ENCODE peak calls at places on chromosomes 6 and 20, in ten cellular contexts. One of them, this sample, is unnamed.

GRCh38 chr6:109523478-109523877 is 40.5 kb upstream of the ZBTB24 start:
- DNase-seq in stimulated activated CD8-positive, alpha-beta memory T cell treated with anti-CD3 and anti-CD28 coated beads, Interleukin-7, amount 100 ng/mL, for 1 hour: no peak
- DNase-seq in ELR: peak
- DNase-seq in OCI-LY7: no peak
- DNase-seq in ecto neural progenitor cell: no peak
- DNase-seq in epithelial cell of esophagus: peak
- DNase-seq in left lobe of liver: no peak
- DNase-seq in upper lobe of right lung: no peak
- DNase-seq in ACHN: no peak
- DNase-seq in Jurkat, Clone E6-1: no peak
- DNase-seq in this sample: peak

GRCh38 chr6:28586273-28586672 is 60.6 kb downstream of the GPX5 start:
- DNase-seq in stimulated activated CD8-positive, alpha-beta memory T cell treated with anti-CD3 and anti-CD28 coated beads, Interleukin-7, amount 100 ng/mL, for 1 hour: no peak
- DNase-seq in ELR: no peak
- DNase-seq in OCI-LY7: no peak
- DNase-seq in ecto neural progenitor cell: no peak
- DNase-seq in epithelial cell of esophagus: peak
- DNase-seq in left lobe of liver: no peak
- DNase-seq in upper lobe of right lung: no peak
- DNase-seq in ACHN: peak
- DNase-seq in Jurkat, Clone E6-1: no peak
- DNase-seq in this sample: no peak

GRCh38 chr6:68911334-68911733 is 276.3 kb downstream of the ADGRB3 start:
- DNase-seq in stimulated activated CD8-positive, alpha-beta memory T cell treated with anti-CD3 and anti-CD28 coated beads, Interleukin-7, amount 100 ng/mL, for 1 hour: no peak
- DNase-seq in ELR: no peak
- DNase-seq in OCI-LY7: no peak
- DNase-seq in ecto neural progenitor cell: no peak
- DNase-seq in epithelial cell of esophagus: no peak
- DNase-seq in left lobe of liver: no peak
- DNase-seq in upper lobe of right lung: no peak
- DNase-seq in ACHN: no peak
- DNase-seq in Jurkat, Clone E6-1: no peak
- DNase-seq in this sample: no peak

GRCh38 chr20:10622657-10623418 is 51.0 kb downstream of the JAG1 start:
- DNase-seq in stimulated activated CD8-positive, alpha-beta memory T cell treated with anti-CD3 and anti-CD28 coated beads, Interleukin-7, amount 100 ng/mL, for 1 hour: no peak
- DNase-seq in ELR: peak
- DNase-seq in OCI-LY7: no peak
- DNase-seq in ecto neural progenitor cell: no peak
- DNase-seq in epithelial cell of esophagus: no peak
- DNase-seq in left lobe of liver: no peak
- DNase-seq in upper lobe of right lung: no peak
- DNase-seq in ACHN: no peak
- DNase-seq in Jurkat, Clone E6-1: no peak
- DNase-seq in this sample: no peak

GRCh38 chr20:60569116-60569515 is 610.9 kb downstream of the CDH26 start:
- DNase-seq in stimulated activated CD8-positive, alpha-beta memory T cell treated with anti-CD3 and anti-CD28 coated beads, Interleukin-7, amount 100 ng/mL, for 1 hour: no peak
- DNase-seq in ELR: no peak
- DNase-seq in OCI-LY7: no peak
- DNase-seq in ecto neural progenitor cell: no peak
- DNase-seq in epithelial cell of esophagus: no peak
- DNase-seq in left lobe of liver: no peak
- DNase-seq in upper lobe of right lung: no peak
- DNase-seq in ACHN: no peak
- DNase-seq in Jurkat, Clone E6-1: no peak
- DNase-seq in this sample: no peak

GRCh38 chr20:21389368-21389767 is 8.0 kb downstream of the NKX2-4 start:
- DNase-seq in stimulated activated CD8-positive, alpha-beta memory T cell treated with anti-CD3 and anti-CD28 coated beads, Interleukin-7, amount 100 ng/mL, for 1 hour: no peak
- DNase-seq in ELR: no peak
- DNase-seq in OCI-LY7: no peak
- DNase-seq in ecto neural progenitor cell: no peak
- DNase-seq in epithelial cell of esophagus: no peak
- DNase-seq in left lobe of liver: no peak
- DNase-seq in upper lobe of right lung: no peak
- DNase-seq in ACHN: no peak
- DNase-seq in Jurkat, Clone E6-1: no peak
- DNase-seq in this sample: no peak

GRCh38 chr6:125077453-125077852 is 76.1 kb upstream of the TPD52L1 start:
- DNase-seq in stimulated activated CD8-positive, alpha-beta memory T cell treated with anti-CD3 and anti-CD28 coated beads, Interleukin-7, amount 100 ng/mL, for 1 hour: no peak
- DNase-seq in ELR: no peak
- DNase-seq in OCI-LY7: no peak
- DNase-seq in ecto neural progenitor cell: no peak
- DNase-seq in epithelial cell of esophagus: no peak
- DNase-seq in left lobe of liver: no peak
- DNase-seq in upper lobe of right lung: no peak
- DNase-seq in ACHN: no peak
- DNase-seq in Jurkat, Clone E6-1: no peak
- DNase-seq in this sample: no peak

GRCh38 chr6:131979515-131980337 is 28.6 kb upstream of the CCN2 start:
- DNase-seq in stimulated activated CD8-positive, alpha-beta memory T cell treated with anti-CD3 and anti-CD28 coated beads, Interleukin-7, amount 100 ng/mL, for 1 hour: no peak
- DNase-seq in ELR: peak
- DNase-seq in OCI-LY7: no peak
- DNase-seq in ecto neural progenitor cell: no peak
- DNase-seq in epithelial cell of esophagus: peak
- DNase-seq in left lobe of liver: no peak
- DNase-seq in upper lobe of right lung: no peak
- DNase-seq in ACHN: peak
- DNase-seq in Jurkat, Clone E6-1: no peak
- DNase-seq in this sample: no peak

GRCh38 chr20:53850318-53850717 is 220.1 kb downstream of the BCAS1 start:
- DNase-seq in stimulated activated CD8-positive, alpha-beta memory T cell treated with anti-CD3 and anti-CD28 coated beads, Interleukin-7, amount 100 ng/mL, for 1 hour: no peak
- DNase-seq in ELR: no peak
- DNase-seq in OCI-LY7: no peak
- DNase-seq in ecto neural progenitor cell: no peak
- DNase-seq in epithelial cell of esophagus: no peak
- DNase-seq in left lobe of liver: no peak
- DNase-seq in upper lobe of right lung: no peak
- DNase-seq in ACHN: no peak
- DNase-seq in Jurkat, Clone E6-1: no peak
- DNase-seq in this sample: no peak

GRCh38 chr6:148414836-148415235 is 72.2 kb downstream of the SASH1 start:
- DNase-seq in stimulated activated CD8-positive, alpha-beta memory T cell treated with anti-CD3 and anti-CD28 coated beads, Interleukin-7, amount 100 ng/mL, for 1 hour: no peak
- DNase-seq in ELR: peak
- DNase-seq in OCI-LY7: no peak
- DNase-seq in ecto neural progenitor cell: no peak
- DNase-seq in epithelial cell of esophagus: peak
- DNase-seq in left lobe of liver: no peak
- DNase-seq in upper lobe of right lung: no peak
- DNase-seq in ACHN: peak
- DNase-seq in Jurkat, Clone E6-1: no peak
- DNase-seq in this sample: no peak

GRCh38 chr6:127190552-127190951 is 72.1 kb downstream of the RSPO3 start:
- DNase-seq in stimulated activated CD8-positive, alpha-beta memory T cell treated with anti-CD3 and anti-CD28 coated beads, Interleukin-7, amount 100 ng/mL, for 1 hour: no peak
- DNase-seq in ELR: peak
- DNase-seq in OCI-LY7: peak
- DNase-seq in ecto neural progenitor cell: no peak
- DNase-seq in epithelial cell of esophagus: peak
- DNase-seq in left lobe of liver: no peak
- DNase-seq in upper lobe of right lung: no peak
- DNase-seq in ACHN: peak
- DNase-seq in Jurkat, Clone E6-1: peak
- DNase-seq in this sample: peak

GRCh38 chr6:4291453-4292403 is 156.4 kb upstream of the ECI2 start:
- DNase-seq in stimulated activated CD8-positive, alpha-beta memory T cell treated with anti-CD3 and anti-CD28 coated beads, Interleukin-7, amount 100 ng/mL, for 1 hour: no peak
- DNase-seq in ELR: peak
- DNase-seq in OCI-LY7: no peak
- DNase-seq in ecto neural progenitor cell: no peak
- DNase-seq in epithelial cell of esophagus: peak
- DNase-seq in left lobe of liver: no peak
- DNase-seq in upper lobe of right lung: no peak
- DNase-seq in ACHN: peak
- DNase-seq in Jurkat, Clone E6-1: no peak
- DNase-seq in this sample: no peak

GRCh38 chr6:148415511-148416286 is 73.1 kb downstream of the SASH1 start:
- DNase-seq in stimulated activated CD8-positive, alpha-beta memory T cell treated with anti-CD3 and anti-CD28 coated beads, Interleukin-7, amount 100 ng/mL, for 1 hour: no peak
- DNase-seq in ELR: no peak
- DNase-seq in OCI-LY7: no peak
- DNase-seq in ecto neural progenitor cell: no peak
- DNase-seq in epithelial cell of esophagus: no peak
- DNase-seq in left lobe of liver: no peak
- DNase-seq in upper lobe of right lung: no peak
- DNase-seq in ACHN: no peak
- DNase-seq in Jurkat, Clone E6-1: no peak
- DNase-seq in this sample: no peak

GRCh38 chr6:97293198-97293696 is 10.2 kb upstream of the MMS22L start:
- DNase-seq in stimulated activated CD8-positive, alpha-beta memory T cell treated with anti-CD3 and anti-CD28 coated beads, Interleukin-7, amount 100 ng/mL, for 1 hour: no peak
- DNase-seq in ELR: peak
- DNase-seq in OCI-LY7: no peak
- DNase-seq in ecto neural progenitor cell: no peak
- DNase-seq in epithelial cell of esophagus: no peak
- DNase-seq in left lobe of liver: no peak
- DNase-seq in upper lobe of right lung: no peak
- DNase-seq in ACHN: no peak
- DNase-seq in Jurkat, Clone E6-1: no peak
- DNase-seq in this sample: no peak

GRCh38 chr20:33704197-33704924 is 15.7 kb downstream of the PXMP4 start:
- DNase-seq in stimulated activated CD8-positive, alpha-beta memory T cell treated with anti-CD3 and anti-CD28 coated beads, Interleukin-7, amount 100 ng/mL, for 1 hour: no peak
- DNase-seq in ELR: peak
- DNase-seq in OCI-LY7: no peak
- DNase-seq in ecto neural progenitor cell: no peak
- DNase-seq in epithelial cell of esophagus: peak
- DNase-seq in left lobe of liver: no peak
- DNase-seq in upper lobe of right lung: no peak
- DNase-seq in ACHN: no peak
- DNase-seq in Jurkat, Clone E6-1: no peak
- DNase-seq in this sample: no peak

GRCh38 chr20:14957416-14957815 is 620.0 kb upstream of the FLRT3 start:
- DNase-seq in stimulated activated CD8-positive, alpha-beta memory T cell treated with anti-CD3 and anti-CD28 coated beads, Interleukin-7, amount 100 ng/mL, for 1 hour: no peak
- DNase-seq in ELR: no peak
- DNase-seq in OCI-LY7: no peak
- DNase-seq in ecto neural progenitor cell: no peak
- DNase-seq in epithelial cell of esophagus: no peak
- DNase-seq in left lobe of liver: no peak
- DNase-seq in upper lobe of right lung: no peak
- DNase-seq in ACHN: no peak
- DNase-seq in Jurkat, Clone E6-1: no peak
- DNase-seq in this sample: no peak

GRCh38 chr6:147401779-147402178 is 106.7 kb upstream of the SAMD5 start:
- DNase-seq in stimulated activated CD8-positive, alpha-beta memory T cell treated with anti-CD3 and anti-CD28 coated beads, Interleukin-7, amount 100 ng/mL, for 1 hour: no peak
- DNase-seq in ELR: no peak
- DNase-seq in OCI-LY7: no peak
- DNase-seq in ecto neural progenitor cell: no peak
- DNase-seq in epithelial cell of esophagus: no peak
- DNase-seq in left lobe of liver: no peak
- DNase-seq in upper lobe of right lung: no peak
- DNase-seq in ACHN: no peak
- DNase-seq in Jurkat, Clone E6-1: no peak
- DNase-seq in this sample: no peak

GRCh38 chr6:366389-366788 is 25.2 kb upstream of the IRF4 start:
- DNase-seq in stimulated activated CD8-positive, alpha-beta memory T cell treated with anti-CD3 and anti-CD28 coated beads, Interleukin-7, amount 100 ng/mL, for 1 hour: no peak
- DNase-seq in ELR: no peak
- DNase-seq in OCI-LY7: peak
- DNase-seq in ecto neural progenitor cell: no peak
- DNase-seq in epithelial cell of esophagus: no peak
- DNase-seq in left lobe of liver: no peak
- DNase-seq in upper lobe of right lung: no peak
- DNase-seq in ACHN: no peak
- DNase-seq in Jurkat, Clone E6-1: no peak
- DNase-seq in this sample: no peak

GRCh38 chr6:17226269-17226668 is 54.9 kb upstream of the RBM24 start:
- DNase-seq in stimulated activated CD8-positive, alpha-beta memory T cell treated with anti-CD3 and anti-CD28 coated beads, Interleukin-7, amount 100 ng/mL, for 1 hour: no peak
- DNase-seq in ELR: no peak
- DNase-seq in OCI-LY7: no peak
- DNase-seq in ecto neural progenitor cell: no peak
- DNase-seq in epithelial cell of esophagus: no peak
- DNase-seq in left lobe of liver: no peak
- DNase-seq in upper lobe of right lung: no peak
- DNase-seq in ACHN: no peak
- DNase-seq in Jurkat, Clone E6-1: no peak
- DNase-seq in this sample: no peak

GRCh38 chr6:146297815-146298214 is 245.8 kb upstream of the RAB32 start:
- DNase-seq in stimulated activated CD8-positive, alpha-beta memory T cell treated with anti-CD3 and anti-CD28 coated beads, Interleukin-7, amount 100 ng/mL, for 1 hour: no peak
- DNase-seq in ELR: peak
- DNase-seq in OCI-LY7: no peak
- DNase-seq in ecto neural progenitor cell: no peak
- DNase-seq in epithelial cell of esophagus: peak
- DNase-seq in left lobe of liver: no peak
- DNase-seq in upper lobe of right lung: no peak
- DNase-seq in ACHN: no peak
- DNase-seq in Jurkat, Clone E6-1: no peak
- DNase-seq in this sample: no peak

GRCh38 chr6:142851601-142852000 is 93.4 kb downstream of the HIVEP2 start:
- DNase-seq in stimulated activated CD8-positive, alpha-beta memory T cell treated with anti-CD3 and anti-CD28 coated beads, Interleukin-7, amount 100 ng/mL, for 1 hour: no peak
- DNase-seq in ELR: peak
- DNase-seq in OCI-LY7: no peak
- DNase-seq in ecto neural progenitor cell: no peak
- DNase-seq in epithelial cell of esophagus: peak
- DNase-seq in left lobe of liver: no peak
- DNase-seq in upper lobe of right lung: no peak
- DNase-seq in ACHN: no peak
- DNase-seq in Jurkat, Clone E6-1: no peak
- DNase-seq in this sample: no peak

GRCh38 chr20:53899351-53900167 is 170.8 kb downstream of the BCAS1 start:
- DNase-seq in stimulated activated CD8-positive, alpha-beta memory T cell treated with anti-CD3 and anti-CD28 coated beads, Interleukin-7, amount 100 ng/mL, for 1 hour: peak
- DNase-seq in ELR: peak
- DNase-seq in OCI-LY7: peak
- DNase-seq in ecto neural progenitor cell: no peak
- DNase-seq in epithelial cell of esophagus: peak
- DNase-seq in left lobe of liver: no peak
- DNase-seq in upper lobe of right lung: no peak
- DNase-seq in ACHN: peak
- DNase-seq in Jurkat, Clone E6-1: peak
- DNase-seq in this sample: peak

GRCh38 chr6:7254980-7255825 is 57.8 kb downstream of the SSR1 start:
- DNase-seq in stimulated activated CD8-positive, alpha-beta memory T cell treated with anti-CD3 and anti-CD28 coated beads, Interleukin-7, amount 100 ng/mL, for 1 hour: no peak
- DNase-seq in ELR: no peak
- DNase-seq in OCI-LY7: no peak
- DNase-seq in ecto neural progenitor cell: no peak
- DNase-seq in epithelial cell of esophagus: no peak
- DNase-seq in left lobe of liver: no peak
- DNase-seq in upper lobe of right lung: no peak
- DNase-seq in ACHN: no peak
- DNase-seq in Jurkat, Clone E6-1: no peak
- DNase-seq in this sample: no peak

GRCh38 chr20:23019403-23019802 is 15.7 kb upstream of the SSTR4 start:
- DNase-seq in stimulated activated CD8-positive, alpha-beta memory T cell treated with anti-CD3 and anti-CD28 coated beads, Interleukin-7, amount 100 ng/mL, for 1 hour: no peak
- DNase-seq in ELR: no peak
- DNase-seq in OCI-LY7: no peak
- DNase-seq in ecto neural progenitor cell: no peak
- DNase-seq in epithelial cell of esophagus: no peak
- DNase-seq in left lobe of liver: no peak
- DNase-seq in upper lobe of right lung: no peak
- DNase-seq in ACHN: no peak
- DNase-seq in Jurkat, Clone E6-1: no peak
- DNase-seq in this sample: peak

GRCh38 chr6:71745525-71745924 is 140.8 kb upstream of the RIMS1 start:
- DNase-seq in stimulated activated CD8-positive, alpha-beta memory T cell treated with anti-CD3 and anti-CD28 coated beads, Interleukin-7, amount 100 ng/mL, for 1 hour: no peak
- DNase-seq in ELR: no peak
- DNase-seq in OCI-LY7: no peak
- DNase-seq in ecto neural progenitor cell: peak
- DNase-seq in epithelial cell of esophagus: no peak
- DNase-seq in left lobe of liver: no peak
- DNase-seq in upper lobe of right lung: no peak
- DNase-seq in ACHN: no peak
- DNase-seq in Jurkat, Clone E6-1: no peak
- DNase-seq in this sample: peak

GRCh38 chr6:110682460-110682853 is 132.8 kb downstream of the CDK19 start:
- DNase-seq in stimulated activated CD8-positive, alpha-beta memory T cell treated with anti-CD3 and anti-CD28 coated beads, Interleukin-7, amount 100 ng/mL, for 1 hour: no peak
- DNase-seq in ELR: peak
- DNase-seq in OCI-LY7: peak
- DNase-seq in ecto neural progenitor cell: no peak
- DNase-seq in epithelial cell of esophagus: peak
- DNase-seq in left lobe of liver: peak
- DNase-seq in upper lobe of right lung: no peak
- DNase-seq in ACHN: peak
- DNase-seq in Jurkat, Clone E6-1: peak
- DNase-seq in this sample: peak

GRCh38 chr6:5112065-5112799 is 27.1 kb downstream of the PPP1R3G start:
- DNase-seq in stimulated activated CD8-positive, alpha-beta memory T cell treated with anti-CD3 and anti-CD28 coated beads, Interleukin-7, amount 100 ng/mL, for 1 hour: no peak
- DNase-seq in ELR: peak
- DNase-seq in OCI-LY7: no peak
- DNase-seq in ecto neural progenitor cell: no peak
- DNase-seq in epithelial cell of esophagus: peak
- DNase-seq in left lobe of liver: no peak
- DNase-seq in upper lobe of right lung: no peak
- DNase-seq in ACHN: peak
- DNase-seq in Jurkat, Clone E6-1: no peak
- DNase-seq in this sample: no peak

GRCh38 chr6:69391106-69391505 is 405.7 kb downstream of the LMBRD1 start:
- DNase-seq in stimulated activated CD8-positive, alpha-beta memory T cell treated with anti-CD3 and anti-CD28 coated beads, Interleukin-7, amount 100 ng/mL, for 1 hour: no peak
- DNase-seq in ELR: peak
- DNase-seq in OCI-LY7: no peak
- DNase-seq in ecto neural progenitor cell: no peak
- DNase-seq in epithelial cell of esophagus: no peak
- DNase-seq in left lobe of liver: no peak
- DNase-seq in upper lobe of right lung: no peak
- DNase-seq in ACHN: no peak
- DNase-seq in Jurkat, Clone E6-1: no peak
- DNase-seq in this sample: no peak

This sample was measured in RPMI8226.